ENCODE peak calls at places on chromosome 12, in nine cellular contexts. O is cardiac muscle cell, L is Right ventricle myocardium inferior, K is retinal pigment epithelial cell, I is lung, R is SHP77, V is naive B cell, B is prostate gland, S is heart left ventricle. G is an unnamed sample.

GRCh38 chr12:2570562-2570961 is 224.2 kb upstream of the FKBP4 start:
- DNase-seq in V (no peak), K (no peak), R (no peak), O (no peak), L (no peak), I (no peak), S (no peak), B (no peak), G (no peak)

GRCh38 chr12:124764451-124764850 is 99.2 kb downstream of the SCARB1 start:
- DNase-seq in R (peak), O (peak), K (no peak), I (no peak), B (no peak), V (no peak), S (no peak), L (no peak), G (no peak)

GRCh38 chr12:4518106-4518728 is 20.5 kb upstream of the RAD51AP1 start:
- DNase-seq in K (peak), L (no peak), B (no peak), I (no peak), O (peak), V (no peak), S (no peak), R (no peak), G (no peak)

GRCh38 chr12:57175428-57176138 is 28.2 kb upstream of the LRP1-AS start:
- DNase-seq in L (peak), S (peak), K (no peak), I (peak), B (peak), O (peak), R (peak), V (no peak), G (peak)

GRCh38 chr12:32686340-32686739 is 7.2 kb downstream of the DNM1L start:
- DNase-seq in O (no peak), V (no peak), S (no peak), L (no peak), I (no peak), R (no peak), K (no peak), B (no peak), G (no peak)

GRCh38 chr12:20946732-20947131 is 136.2 kb downstream of the SLCO1B3 start:
- DNase-seq in L (no peak), S (no peak), K (no peak), V (no peak), B (no peak), I (no peak), R (peak), O (peak), G (no peak)

GRCh38 chr12:131378861-131379665 is 331.8 kb upstream of the SFSWAP start:
- DNase-seq in B (no peak), K (no peak), L (no peak), O (no peak), R (no peak), V (no peak), I (no peak), S (no peak), G (no peak)

GRCh38 chr12:14691560-14691959 is 4.8 kb downstream of the GUCY2C start:
- DNase-seq in K (no peak), V (no peak), S (peak), R (no peak), L (no peak), O (no peak), B (no peak), I (peak), G (peak)

GRCh38 chr12:111628505-111629260 is 29.6 kb upstream of the ATXN2 start:
- DNase-seq in R (no peak), S (no peak), K (no peak), I (no peak), V (no peak), L (no peak), O (no peak), B (no peak), G (no peak)

GRCh38 chr12:120669055-120669828 is 17.7 kb upstream of the MLEC start:
- DNase-seq in S (no peak), L (no peak), R (no peak), I (no peak), O (peak), K (peak), B (no peak), V (peak), G (no peak)

GRCh38 chr12:75977952-75978671 is 53.5 kb downstream of the PHLDA1 start:
- DNase-seq in I (peak), O (peak), S (no peak), L (no peak), R (peak), B (peak), V (no peak), K (peak), G (peak)

GRCh38 chr12:78804262-78804661 is 60.3 kb upstream of the SYT1 start:
- DNase-seq in L (no peak), I (no peak), R (no peak), S (peak), K (no peak), B (no peak), O (no peak), V (no peak), G (no peak)

GRCh38 chr12:127620956-127621355 is 646.0 kb upstream of the TMEM132C start:
- DNase-seq in V (no peak), R (peak), I (no peak), O (no peak), B (no peak), S (no peak), L (no peak), K (no peak), G (no peak)

GRCh38 chr12:81518638-81519037 is 240.5 kb downstream of the PPFIA2 start:
- DNase-seq in V (no peak), B (no peak), S (no peak), R (no peak), K (no peak), I (no peak), O (no peak), L (no peak), G (no peak)

GRCh38 chr12:88242161-88242925 is 100.2 kb downstream of the TMTC3 start:
- DNase-seq in S (no peak), B (no peak), R (no peak), O (peak), V (no peak), K (peak), I (no peak), L (no peak), G (no peak)

GRCh38 chr12:90978117-90978770 is 23.3 kb upstream of the CCER1 start:
- DNase-seq in B (no peak), K (no peak), R (no peak), L (no peak), S (no peak), V (no peak), I (no peak), O (peak), G (no peak)

GRCh38 chr12:586318-587071 is 76.8 kb downstream of the NINJ2 start:
- DNase-seq in R (no peak), O (no peak), S (no peak), K (no peak), V (no peak), B (no peak), L (no peak), I (no peak), G (no peak)

GRCh38 chr12:89067436-89067835 is 284.9 kb downstream of the DUSP6 start:
- DNase-seq in I (no peak), S (no peak), O (peak), V (no peak), B (no peak), R (no peak), K (no peak), L (no peak), G (no peak)

GRCh38 chr12:132143328-132144071 is 619 bp downstream of the DDX51 start:
- DNase-seq in V (no peak), K (no peak), R (no peak), S (peak), I (no peak), L (no peak), B (no peak), O (no peak), G (no peak)

GRCh38 chr12:111259231-111259630 is 109.7 kb downstream of the PHETA1 start:
- DNase-seq in O (no peak), B (no peak), K (no peak), R (no peak), I (no peak), L (no peak), V (no peak), S (no peak), G (no peak)

GRCh38 chr12:53054112-53054878 is 4.4 kb downstream of the TNS2 start:
- DNase-seq in L (peak), O (peak), B (peak), S (peak), I (peak), R (peak), V (peak), K (peak), G (peak)

GRCh38 chr12:103642240-103642864 is 55.3 kb downstream of the STAB2 start:
- DNase-seq in K (no peak), R (no peak), I (no peak), V (no peak), L (no peak), O (no peak), B (no peak), S (no peak), G (no peak)

GRCh38 chr12:69563166-69563762 is 22.0 kb upstream of the CCT2 start:
- DNase-seq in O (no peak), I (no peak), L (no peak), R (no peak), B (no peak), V (no peak), S (no peak), K (no peak), G (no peak)

GRCh38 chr12:75982974-75983660 is 48.5 kb downstream of the PHLDA1 start:
- DNase-seq in B (no peak), I (no peak), R (no peak), K (no peak), V (no peak), S (no peak), L (no peak), O (no peak), G (no peak)

GRCh38 chr12:65648461-65648860 is 175.8 kb upstream of the HMGA2 start:
- DNase-seq in O (no peak), V (no peak), I (no peak), K (no peak), B (no peak), S (no peak), R (no peak), L (no peak), G (no peak)

GRCh38 chr12:31967569-31967968 is 8.4 kb downstream of the RESF1 start:
- DNase-seq in V (no peak), I (no peak), L (no peak), K (no peak), B (no peak), R (no peak), S (no peak), O (no peak), G (no peak)